ENCODE peak calls at places on chromosomes 16 and 17, in nine cellular contexts. One of them, this sample, is unnamed.

GRCh38 chr16:17379121-17379571 is 91.6 kb downstream of the XYLT1 start:
- DNase-seq in adrenal gland: peak
- DNase-seq in neural progenitor cell: no peak
- DNase-seq in cardiac fibroblast: peak
- DNase-seq in effector memory CD4-positive, alpha-beta T cell: no peak
- DNase-seq in heart left ventricle: peak
- DNase-seq in mammary epithelial cell: no peak
- DNase-seq in upper lobe of left lung: no peak
- DNase-seq in stomach: no peak
- DNase-seq in this sample: no peak

GRCh38 chr17:15411556-15412198 is 55.7 kb downstream of the CDRT4 start:
- DNase-seq in adrenal gland: peak
- DNase-seq in neural progenitor cell: no peak
- DNase-seq in cardiac fibroblast: peak
- DNase-seq in effector memory CD4-positive, alpha-beta T cell: no peak
- DNase-seq in heart left ventricle: no peak
- DNase-seq in mammary epithelial cell: no peak
- DNase-seq in upper lobe of left lung: no peak
- DNase-seq in stomach: no peak
- DNase-seq in this sample: peak

GRCh38 chr17:17846645-17847044 is 9.9 kb upstream of the SREBF1 start:
- DNase-seq in adrenal gland: no peak
- DNase-seq in neural progenitor cell: no peak
- DNase-seq in cardiac fibroblast: no peak
- DNase-seq in effector memory CD4-positive, alpha-beta T cell: no peak
- DNase-seq in heart left ventricle: no peak
- DNase-seq in mammary epithelial cell: no peak
- DNase-seq in upper lobe of left lung: no peak
- DNase-seq in stomach: no peak
- DNase-seq in this sample: no peak

GRCh38 chr17:68509151-68510057 is 2.8 kb upstream of the PRKAR1A start:
- DNase-seq in adrenal gland: peak
- DNase-seq in neural progenitor cell: no peak
- DNase-seq in cardiac fibroblast: no peak
- DNase-seq in effector memory CD4-positive, alpha-beta T cell: no peak
- DNase-seq in heart left ventricle: peak
- DNase-seq in mammary epithelial cell: no peak
- DNase-seq in upper lobe of left lung: peak
- DNase-seq in stomach: no peak
- DNase-seq in this sample: peak

GRCh38 chr17:35774499-35774898 is 13.8 kb downstream of the C17orf50 start:
- DNase-seq in adrenal gland: peak
- DNase-seq in neural progenitor cell: no peak
- DNase-seq in cardiac fibroblast: peak
- DNase-seq in effector memory CD4-positive, alpha-beta T cell: no peak
- DNase-seq in heart left ventricle: peak
- DNase-seq in mammary epithelial cell: no peak
- DNase-seq in upper lobe of left lung: peak
- DNase-seq in stomach: peak
- DNase-seq in this sample: no peak

GRCh38 chr17:68608515-68609130 is 7.5 kb upstream of the FAM20A start:
- DNase-seq in adrenal gland: no peak
- DNase-seq in neural progenitor cell: no peak
- DNase-seq in cardiac fibroblast: no peak
- DNase-seq in effector memory CD4-positive, alpha-beta T cell: no peak
- DNase-seq in heart left ventricle: no peak
- DNase-seq in mammary epithelial cell: no peak
- DNase-seq in upper lobe of left lung: no peak
- DNase-seq in stomach: no peak
- DNase-seq in this sample: no peak

GRCh38 chr17:62995377-62995885 is 29.4 kb downstream of the TANC2 start:
- DNase-seq in adrenal gland: peak
- DNase-seq in neural progenitor cell: peak
- DNase-seq in cardiac fibroblast: peak
- DNase-seq in effector memory CD4-positive, alpha-beta T cell: no peak
- DNase-seq in heart left ventricle: no peak
- DNase-seq in mammary epithelial cell: peak
- DNase-seq in upper lobe of left lung: no peak
- DNase-seq in stomach: peak
- DNase-seq in this sample: no peak

GRCh38 chr17:35164716-35165115 is 17.1 kb downstream of the UNC45B start:
- DNase-seq in adrenal gland: no peak
- DNase-seq in neural progenitor cell: no peak
- DNase-seq in cardiac fibroblast: no peak
- DNase-seq in effector memory CD4-positive, alpha-beta T cell: no peak
- DNase-seq in heart left ventricle: no peak
- DNase-seq in mammary epithelial cell: no peak
- DNase-seq in upper lobe of left lung: no peak
- DNase-seq in stomach: no peak
- DNase-seq in this sample: no peak

GRCh38 chr17:82972836-82973372 is 106.5 kb upstream of the METRNL start:
- DNase-seq in adrenal gland: no peak
- DNase-seq in neural progenitor cell: no peak
- DNase-seq in cardiac fibroblast: no peak
- DNase-seq in effector memory CD4-positive, alpha-beta T cell: no peak
- DNase-seq in heart left ventricle: no peak
- DNase-seq in mammary epithelial cell: no peak
- DNase-seq in upper lobe of left lung: no peak
- DNase-seq in stomach: no peak
- DNase-seq in this sample: no peak

GRCh38 chr16:86946396-86946795 is 368.0 kb downstream of the FOXL1 start:
- DNase-seq in adrenal gland: no peak
- DNase-seq in neural progenitor cell: no peak
- DNase-seq in cardiac fibroblast: no peak
- DNase-seq in effector memory CD4-positive, alpha-beta T cell: no peak
- DNase-seq in heart left ventricle: no peak
- DNase-seq in mammary epithelial cell: no peak
- DNase-seq in upper lobe of left lung: no peak
- DNase-seq in stomach: no peak
- DNase-seq in this sample: no peak

GRCh38 chr17:73045722-73046121 is 46.8 kb downstream of the SLC39A11 start:
- DNase-seq in adrenal gland: no peak
- DNase-seq in neural progenitor cell: no peak
- DNase-seq in cardiac fibroblast: no peak
- DNase-seq in effector memory CD4-positive, alpha-beta T cell: no peak
- DNase-seq in heart left ventricle: no peak
- DNase-seq in mammary epithelial cell: no peak
- DNase-seq in upper lobe of left lung: no peak
- DNase-seq in stomach: no peak
- DNase-seq in this sample: no peak

GRCh38 chr16:2513405-2514332 is at the start of gene ATP6V0C:
- DNase-seq in adrenal gland: peak
- DNase-seq in neural progenitor cell: peak
- DNase-seq in cardiac fibroblast: peak
- DNase-seq in effector memory CD4-positive, alpha-beta T cell: peak
- DNase-seq in heart left ventricle: peak
- DNase-seq in mammary epithelial cell: peak
- DNase-seq in upper lobe of left lung: peak
- DNase-seq in stomach: peak
- DNase-seq in this sample: peak

GRCh38 chr17:44438634-44439033 is 49.2 kb upstream of the ITGA2B start:
- DNase-seq in adrenal gland: no peak
- DNase-seq in neural progenitor cell: peak
- DNase-seq in cardiac fibroblast: no peak
- DNase-seq in effector memory CD4-positive, alpha-beta T cell: no peak
- DNase-seq in heart left ventricle: no peak
- DNase-seq in mammary epithelial cell: no peak
- DNase-seq in upper lobe of left lung: peak
- DNase-seq in stomach: peak
- DNase-seq in this sample: no peak

DNA sequence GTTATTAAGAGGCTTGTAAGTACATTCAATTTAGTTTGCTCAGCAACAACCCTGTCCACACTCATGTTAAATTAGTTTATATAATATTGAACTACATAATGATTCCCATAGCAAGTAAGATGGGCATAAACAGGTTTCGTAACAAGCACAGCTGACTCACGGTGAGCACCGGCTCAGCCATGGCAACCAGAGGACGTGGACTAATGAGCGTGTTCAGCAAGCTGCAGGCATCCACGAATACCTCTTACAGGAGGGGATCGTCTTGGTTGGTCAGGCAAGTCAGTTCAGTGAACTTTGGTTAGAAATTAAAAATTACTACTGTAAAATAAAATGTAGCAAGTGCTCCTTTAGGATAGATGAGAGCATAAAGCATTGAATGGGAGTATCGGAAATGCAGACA is 58.4 kb downstream of the ELAC2 start:
- DNase-seq in adrenal gland: no peak
- DNase-seq in neural progenitor cell: no peak
- DNase-seq in cardiac fibroblast: peak
- DNase-seq in effector memory CD4-positive, alpha-beta T cell: no peak
- DNase-seq in heart left ventricle: no peak
- DNase-seq in mammary epithelial cell: no peak
- DNase-seq in upper lobe of left lung: no peak
- DNase-seq in stomach: no peak
- DNase-seq in this sample: no peak
- H3K4me3 ChIP-seq in adrenal gland: no peak
- H3K4me3 ChIP-seq in neural progenitor cell: no peak
- H3K4me3 ChIP-seq in cardiac fibroblast: no peak
- H3K4me3 ChIP-seq in effector memory CD4-positive, alpha-beta T cell: no peak
- H3K4me3 ChIP-seq in heart left ventricle: no peak
- H3K4me3 ChIP-seq in mammary epithelial cell: no peak
- H3K4me3 ChIP-seq in upper lobe of left lung: no peak
- H3K4me3 ChIP-seq in stomach: no peak
- H3K4me3 ChIP-seq in this sample: no peak

GRCh38 chr16:89949756-89950155 is 1.2 kb downstream of the DEF8 start:
- DNase-seq in adrenal gland: no peak
- DNase-seq in neural progenitor cell: no peak
- DNase-seq in cardiac fibroblast: no peak
- DNase-seq in effector memory CD4-positive, alpha-beta T cell: no peak
- DNase-seq in heart left ventricle: no peak
- DNase-seq in mammary epithelial cell: no peak
- DNase-seq in upper lobe of left lung: no peak
- DNase-seq in stomach: no peak
- DNase-seq in this sample: no peak
- H3K4me3 ChIP-seq in adrenal gland: no peak
- H3K4me3 ChIP-seq in neural progenitor cell: peak
- H3K4me3 ChIP-seq in cardiac fibroblast: peak
- H3K4me3 ChIP-seq in effector memory CD4-positive, alpha-beta T cell: no peak
- H3K4me3 ChIP-seq in heart left ventricle: peak
- H3K4me3 ChIP-seq in mammary epithelial cell: no peak
- H3K4me3 ChIP-seq in upper lobe of left lung: peak
- H3K4me3 ChIP-seq in stomach: peak
- H3K4me3 ChIP-seq in this sample: no peak

DNA sequence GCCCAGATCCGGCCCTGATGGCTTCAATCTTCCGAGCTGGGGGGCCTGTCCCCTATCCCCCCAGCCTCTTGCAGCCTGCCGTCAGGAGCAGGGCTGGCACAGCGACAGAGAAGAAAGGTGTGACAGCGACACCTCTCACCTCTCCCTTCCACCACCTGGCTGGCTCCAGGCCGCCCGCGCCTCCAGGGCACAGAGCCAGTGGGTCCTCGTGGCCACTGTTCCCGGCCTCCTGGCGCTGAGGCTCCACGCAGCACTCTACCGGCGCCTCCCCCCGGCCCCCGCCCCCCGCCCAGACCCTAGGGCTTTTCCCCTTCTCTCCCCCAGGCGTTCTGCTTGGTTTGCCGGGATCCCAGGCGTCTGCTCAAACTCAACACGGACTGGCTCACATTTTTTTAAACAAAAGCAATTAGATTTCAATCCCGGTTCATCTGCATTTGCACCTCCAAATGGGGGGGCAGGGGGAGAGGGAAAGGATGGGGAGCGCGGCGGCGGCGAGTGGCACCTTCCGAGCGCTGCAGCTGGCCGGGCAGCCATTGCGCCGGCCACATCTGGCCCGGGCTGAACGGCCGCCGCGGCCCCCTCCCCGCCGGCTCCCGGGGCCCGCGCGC is 12.8 kb upstream of the CBX8 start:
- DNase-seq in adrenal gland: no peak
- DNase-seq in neural progenitor cell: peak
- DNase-seq in cardiac fibroblast: no peak
- DNase-seq in effector memory CD4-positive, alpha-beta T cell: no peak
- DNase-seq in heart left ventricle: no peak
- DNase-seq in mammary epithelial cell: no peak
- DNase-seq in upper lobe of left lung: no peak
- DNase-seq in stomach: peak
- DNase-seq in this sample: no peak
- H3K4me3 ChIP-seq in adrenal gland: no peak
- H3K4me3 ChIP-seq in neural progenitor cell: peak
- H3K4me3 ChIP-seq in cardiac fibroblast: no peak
- H3K4me3 ChIP-seq in effector memory CD4-positive, alpha-beta T cell: no peak
- H3K4me3 ChIP-seq in heart left ventricle: no peak
- H3K4me3 ChIP-seq in mammary epithelial cell: no peak
- H3K4me3 ChIP-seq in upper lobe of left lung: no peak
- H3K4me3 ChIP-seq in stomach: no peak
- H3K4me3 ChIP-seq in this sample: no peak

GRCh38 chr16:27843800-27844199 is 219.7 kb downstream of the GSG1L start:
- DNase-seq in adrenal gland: no peak
- DNase-seq in neural progenitor cell: no peak
- DNase-seq in cardiac fibroblast: no peak
- DNase-seq in effector memory CD4-positive, alpha-beta T cell: no peak
- DNase-seq in heart left ventricle: no peak
- DNase-seq in mammary epithelial cell: no peak
- DNase-seq in upper lobe of left lung: no peak
- DNase-seq in stomach: no peak
- DNase-seq in this sample: peak

GRCh38 chr16:27839419-27839818 is 224.1 kb downstream of the GSG1L start:
- DNase-seq in adrenal gland: no peak
- DNase-seq in neural progenitor cell: no peak
- DNase-seq in cardiac fibroblast: no peak
- DNase-seq in effector memory CD4-positive, alpha-beta T cell: no peak
- DNase-seq in heart left ventricle: no peak
- DNase-seq in mammary epithelial cell: peak
- DNase-seq in upper lobe of left lung: no peak
- DNase-seq in stomach: no peak
- DNase-seq in this sample: no peak

GRCh38 chr16:27841061-27841801 is 222.3 kb downstream of the GSG1L start:
- DNase-seq in adrenal gland: no peak
- DNase-seq in neural progenitor cell: no peak
- DNase-seq in cardiac fibroblast: no peak
- DNase-seq in effector memory CD4-positive, alpha-beta T cell: no peak
- DNase-seq in heart left ventricle: no peak
- DNase-seq in mammary epithelial cell: no peak
- DNase-seq in upper lobe of left lung: no peak
- DNase-seq in stomach: no peak
- DNase-seq in this sample: no peak

GRCh38 chr16:27840311-27841060 is 223.0 kb downstream of the GSG1L start:
- DNase-seq in adrenal gland: no peak
- DNase-seq in neural progenitor cell: no peak
- DNase-seq in cardiac fibroblast: no peak
- DNase-seq in effector memory CD4-positive, alpha-beta T cell: no peak
- DNase-seq in heart left ventricle: no peak
- DNase-seq in mammary epithelial cell: no peak
- DNase-seq in upper lobe of left lung: no peak
- DNase-seq in stomach: no peak
- DNase-seq in this sample: no peak

DNA sequence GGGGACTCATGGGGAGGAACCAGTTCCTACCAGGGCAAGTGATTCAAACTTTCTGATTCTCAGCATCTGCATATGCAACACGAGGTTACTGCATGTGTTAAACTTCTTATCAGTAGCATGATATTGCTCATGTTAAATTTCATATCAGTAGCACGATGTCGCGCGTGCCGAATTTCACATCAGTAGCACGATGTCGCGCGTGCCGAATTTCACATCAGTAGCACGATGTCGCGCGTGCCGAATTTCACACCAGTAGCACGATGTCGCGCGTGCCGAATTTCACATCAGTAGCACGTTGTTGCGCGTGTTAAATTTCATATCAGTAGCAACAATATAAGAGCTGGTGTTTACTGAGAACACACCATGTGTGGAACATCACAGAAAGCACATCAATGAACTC is 221.6 kb downstream of the GSG1L start:
- DNase-seq in adrenal gland: no peak
- DNase-seq in neural progenitor cell: no peak
- DNase-seq in cardiac fibroblast: no peak
- DNase-seq in effector memory CD4-positive, alpha-beta T cell: no peak
- DNase-seq in heart left ventricle: no peak
- DNase-seq in mammary epithelial cell: no peak
- DNase-seq in upper lobe of left lung: no peak
- DNase-seq in stomach: no peak
- DNase-seq in this sample: no peak
- H3K4me3 ChIP-seq in adrenal gland: no peak
- H3K4me3 ChIP-seq in neural progenitor cell: no peak
- H3K4me3 ChIP-seq in cardiac fibroblast: no peak
- H3K4me3 ChIP-seq in effector memory CD4-positive, alpha-beta T cell: no peak
- H3K4me3 ChIP-seq in heart left ventricle: no peak
- H3K4me3 ChIP-seq in mammary epithelial cell: no peak
- H3K4me3 ChIP-seq in upper lobe of left lung: no peak
- H3K4me3 ChIP-seq in stomach: no peak
- H3K4me3 ChIP-seq in this sample: no peak

This sample was measured in lower leg skin.